ENCODE peak calls at places on chromosome 16, in seven cellular contexts. O is body of pancreas, T is astrocyte of the spinal cord, W is omental fat pad, L is glutamatergic neuron, I is brain microvascular endothelial cell, F is endodermal cell. E is an unnamed sample.

GRCh38 chr16:4558026-4558425 is 1.9 kb downstream of the C16orf96 start:
- DNase-seq in O (no peak), T (no peak), W (no peak), L (no peak), I (no peak), F (no peak), E (no peak)

GRCh38 chr16:49856741-49857330 is 924 bp upstream of the ZNF423 start:
- DNase-seq in O (peak), T (peak), W (no peak), L (peak), I (peak), F (peak), E (peak)

GRCh38 chr16:19883296-19883951 is 1.2 kb downstream of the GPRC5B start:
- DNase-seq in O (peak), T (peak), W (no peak), L (peak), I (peak), F (peak), E (peak)

GRCh38 chr16:74868501-74868900 is 93.9 kb upstream of the FA2H start:
- DNase-seq in O (no peak), T (peak), W (no peak), L (no peak), I (peak), F (no peak), E (peak)

GRCh38 chr16:83554096-83554495 is 253.7 kb upstream of the HSBP1 start:
- DNase-seq in O (no peak), T (no peak), W (no peak), L (no peak), I (no peak), F (no peak), E (no peak)

GRCh38 chr16:85798901-85799496 is 345 bp downstream of the EMC8 start:
- DNase-seq in O (no peak), T (no peak), W (no peak), L (peak), I (no peak), F (peak), E (peak)

GRCh38 chr16:4868046-4868445 is 20.8 kb downstream of the UBN1 start:
- DNase-seq in O (no peak), T (no peak), W (no peak), L (no peak), I (no peak), F (no peak), E (no peak)

GRCh38 chr16:54006693-54007092 is 279.9 kb downstream of the IRX3 start:
- DNase-seq in O (no peak), T (no peak), W (no peak), L (no peak), I (no peak), F (no peak), E (peak)

GRCh38 chr16:17561056-17561455 is 90.3 kb upstream of the XYLT1 start:
- DNase-seq in O (peak), T (no peak), W (no peak), L (no peak), I (no peak), F (no peak), E (no peak)

GRCh38 chr16:15983898-15984297 is 34.5 kb downstream of the ABCC1 start:
- DNase-seq in O (no peak), T (peak), W (no peak), L (no peak), I (no peak), F (no peak), E (peak)

GRCh38 chr16:56617212-56618085 is 8.1 kb upstream of the MT1E start:
- DNase-seq in O (peak), T (peak), W (no peak), L (peak), I (peak), F (peak), E (peak)

GRCh38 chr16:27123795-27124194 is 57.1 kb downstream of the C16orf82 start:
- DNase-seq in O (no peak), T (no peak), W (no peak), L (no peak), I (no peak), F (no peak), E (peak)

GRCh38 chr16:83402969-83403368 is 404.8 kb upstream of the HSBP1 start:
- DNase-seq in O (no peak), T (peak), W (no peak), L (no peak), I (peak), F (no peak), E (peak)

GRCh38 chr16:66156538-66156937 is 210.0 kb upstream of the CDH5 start:
- DNase-seq in O (no peak), T (no peak), W (no peak), L (no peak), I (no peak), F (no peak), E (no peak)

GRCh38 chr16:66161942-66162341 is 204.5 kb upstream of the CDH5 start:
- DNase-seq in O (no peak), T (no peak), W (no peak), L (no peak), I (no peak), F (no peak), E (no peak)

GRCh38 chr16:66155933-66156332 is 210.6 kb upstream of the CDH5 start:
- DNase-seq in O (no peak), T (no peak), W (no peak), L (no peak), I (no peak), F (no peak), E (no peak)

GRCh38 chr16:66164581-66164980 is 201.9 kb upstream of the CDH5 start:
- DNase-seq in O (no peak), T (no peak), W (no peak), L (no peak), I (no peak), F (no peak), E (no peak)

DNA sequence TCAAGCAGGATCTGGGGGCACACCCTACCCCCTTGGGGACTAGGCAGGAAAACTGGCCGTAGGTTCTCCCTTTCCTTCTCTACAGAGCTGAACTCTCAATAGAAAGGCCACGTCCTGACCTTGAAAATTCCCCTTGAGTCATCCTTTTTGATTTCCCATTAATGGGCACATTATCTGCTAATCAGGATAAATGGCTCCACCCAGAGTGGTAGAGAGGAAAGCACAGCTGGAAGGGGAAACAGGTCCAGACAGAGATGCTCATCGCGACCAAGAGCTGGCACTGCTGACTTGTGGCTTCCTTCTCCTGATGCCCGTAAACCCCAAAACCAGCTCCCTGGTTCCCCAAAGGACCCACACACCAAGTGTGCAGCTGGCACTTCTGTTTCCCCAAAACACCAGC is 206.5 kb upstream of the CDH5 start:
- DNase-seq in O (no peak), T (no peak), W (no peak), L (no peak), I (no peak), F (no peak), E (peak)
- TF ChIP-seq CTCF in O (no peak), T (no peak), W (no peak), L (no peak), I (peak), F (no peak), E (peak)

DNA sequence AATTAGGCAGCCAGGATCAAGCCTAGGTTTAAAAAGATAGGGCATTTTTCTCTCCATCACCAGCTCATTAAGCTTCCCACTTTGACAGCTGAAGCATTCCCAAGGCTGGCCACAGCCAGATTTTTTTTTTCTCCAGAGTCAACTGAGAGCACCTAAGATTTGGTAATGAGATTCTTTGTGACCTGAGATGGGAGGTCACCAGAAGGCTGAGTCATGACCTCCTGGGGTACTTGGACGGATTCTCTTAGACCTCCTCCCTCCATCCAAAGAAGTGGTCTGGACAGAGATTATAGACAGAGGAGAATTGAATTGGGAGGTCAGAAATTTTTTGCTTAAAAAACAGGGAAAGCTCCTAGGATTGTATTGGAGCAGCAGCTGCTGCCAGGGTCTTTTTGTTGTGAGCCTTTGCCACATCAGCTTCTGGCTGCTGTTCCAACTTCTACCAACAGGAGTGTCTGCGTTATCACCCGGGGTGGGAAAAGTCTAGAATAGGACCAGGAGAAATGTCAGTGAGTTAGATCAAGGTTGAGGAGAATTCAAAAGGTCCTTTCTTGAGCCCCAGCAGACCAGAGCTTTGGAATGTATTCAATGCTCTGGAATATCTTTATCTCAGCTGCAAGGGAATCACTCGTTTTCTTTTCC is 221.2 kb upstream of the N4BP1 start:
- DNase-seq in O (no peak), T (no peak), W (no peak), L (peak), I (no peak), F (peak), E (no peak)
- TF ChIP-seq CTCF in O (no peak), T (no peak), W (no peak), L (peak), I (peak), F (peak), E (no peak)

GRCh38 chr16:66271074-66272060 is 95.1 kb upstream of the CDH5 start:
- DNase-seq in O (no peak), T (no peak), W (no peak), L (no peak), I (no peak), F (peak), E (no peak)

GRCh38 chr16:66273036-66273435 is 93.5 kb upstream of the CDH5 start:
- DNase-seq in O (no peak), T (no peak), W (no peak), L (no peak), I (no peak), F (no peak), E (no peak)

GRCh38 chr16:66273644-66274334 is 92.7 kb upstream of the CDH5 start:
- DNase-seq in O (no peak), T (peak), W (no peak), L (no peak), I (no peak), F (peak), E (peak)

GRCh38 chr16:66270333-66270927 is 96.1 kb upstream of the CDH5 start:
- DNase-seq in O (peak), T (peak), W (peak), L (peak), I (peak), F (peak), E (peak)

GRCh38 chr16:66272461-66272860 is 94.0 kb upstream of the CDH5 start:
- DNase-seq in O (no peak), T (no peak), W (no peak), L (no peak), I (no peak), F (peak), E (no peak)
- TF ChIP-seq CTCF in O (no peak), T (no peak), W (no peak), L (no peak), I (no peak), F (no peak), E (no peak)

GRCh38 chr16:89489040-89489721 is 1.2 kb downstream of the ANKRD11 start:
- DNase-seq in O (peak), T (peak), W (peak), L (peak), I (peak), F (peak), E (peak)
- TF ChIP-seq CTCF in O (no peak), T (peak), W (no peak), L (peak), I (peak), F (peak), E (peak)

GRCh38 chr16:14364386-14365199 is 265.5 kb downstream of the PARN start:
- DNase-seq in O (no peak), T (peak), W (no peak), L (no peak), I (peak), F (no peak), E (peak)
- TF ChIP-seq CTCF in O (no peak), T (peak), W (no peak), L (no peak), I (no peak), F (no peak), E (no peak)

GRCh38 chr16:71537643-71538042 is 11.4 kb downstream of the CHST4 start:
- DNase-seq in O (peak), T (peak), W (no peak), L (peak), I (peak), F (peak), E (peak)
- TF ChIP-seq CTCF in O (peak), T (peak), W (no peak), L (peak), I (peak), F (peak), E (peak)

GRCh38 chr16:13331918-13332317 is 430.5 kb downstream of the SHISA9 start:
- DNase-seq in O (no peak), T (no peak), W (no peak), L (no peak), I (no peak), F (peak), E (no peak)
- TF ChIP-seq CTCF in O (no peak), T (no peak), W (no peak), L (peak), I (peak), F (peak), E (no peak)

GRCh38 chr16:23121024-23121423 is 28.2 kb downstream of the USP31 start:
- DNase-seq in O (no peak), T (no peak), W (no peak), L (peak), I (no peak), F (peak), E (no peak)
- TF ChIP-seq CTCF in O (no peak), T (no peak), W (no peak), L (no peak), I (no peak), F (no peak), E (no peak)

GRCh38 chr16:102060-102855 is 24.2 kb downstream of the MPG start:
- DNase-seq in O (no peak), T (peak), W (no peak), L (no peak), I (peak), F (no peak), E (peak)
- TF ChIP-seq CTCF in O (no peak), T (no peak), W (no peak), L (no peak), I (peak), F (no peak), E (no peak)

GRCh38 chr16:71441348-71441781 is 489 bp downstream of the TLE7 start:
- DNase-seq in O (no peak), T (no peak), W (no peak), L (peak), I (no peak), F (peak), E (no peak)
- TF ChIP-seq CTCF in O (no peak), T (peak), W (no peak), L (peak), I (peak), F (peak), E (peak)

E was measured in IMR-90.